ENCODE peak calls at places on chromosomes 13 and 19, in five cellular contexts. T, D, O, Y and P are unnamed samples.
A peak's percentile ranks its signal among the peaks of the same experiment; 100 is the strongest.

GRCh38 chr19:49361438-49362047 is 673 bp downstream of the TEAD2 start:
- DNase-seq in O (no peak), D (no peak), Y (peak; percentile 70), T (no peak), P (peak; percentile 56)

GRCh38 chr13:103883698-103884097 is 817.5 kb upstream of the SLC10A2 start:
- DNase-seq in T (no peak), O (no peak), Y (no peak), D (no peak), P (no peak)

GRCh38 chr19:10091892-10092641 is 6.0 kb downstream of the SHFL start:
- DNase-seq in O (no peak), T (no peak), D (no peak), Y (no peak), P (no peak)

GRCh38 chr13:30744056-30744684 is 8.8 kb downstream of the ALOX5AP start:
- DNase-seq in O (no peak), Y (peak; percentile 54), T (peak; percentile 95), D (no peak), P (peak; percentile 19)

GRCh38 chr13:62779146-62779545 is 1363.5 kb upstream of the PCDH20 start:
- DNase-seq in T (no peak), O (no peak), Y (no peak), D (peak; percentile 46), P (no peak)

GRCh38 chr13:54676526-54677113 is 1648.0 kb downstream of the OLFM4 start:
- DNase-seq in O (no peak), Y (no peak), D (no peak), T (no peak), P (no peak)

GRCh38 chr13:39982745-39983144 is 327.3 kb downstream of the COG6 start:
- DNase-seq in D (no peak), T (no peak), O (no peak), Y (no peak), P (no peak)

GRCh38 chr13:68697551-68697950 is 1410.1 kb upstream of the ATXN8OS start:
- DNase-seq in D (no peak), Y (no peak), T (no peak), O (no peak), P (no peak)

GRCh38 chr19:23283925-23284324 is 33.7 kb upstream of the ZNF724 start:
- DNase-seq in D (peak; percentile 82), O (no peak), Y (peak; percentile 54), T (no peak), P (peak; percentile 18)

GRCh38 chr13:110282316-110282841 is 24.6 kb downstream of the COL4A1 start:
- DNase-seq in Y (no peak), D (no peak), T (no peak), O (no peak), P (no peak)

GRCh38 chr13:86725105-86725504 is 925.9 kb upstream of the SLITRK6 start:
- DNase-seq in O (no peak), T (no peak), D (no peak), Y (no peak), P (no peak)

GRCh38 chr19:3687774-3688706 is 12.2 kb downstream of the PIP5K1C start:
- DNase-seq in Y (peak; percentile 41), T (no peak), D (no peak), O (no peak), P (no peak)

GRCh38 chr13:48231080-48231479 is 1.9 kb upstream of the ITM2B start:
- DNase-seq in O (no peak), T (no peak), Y (no peak), D (no peak), P (no peak)

GRCh38 chr19:30111051-30111450 is 169.0 kb downstream of the URI1 start:
- DNase-seq in D (no peak), Y (no peak), O (no peak), T (no peak), P (no peak)

GRCh38 chr13:94800423-94800822 is 88.1 kb upstream of the SOX21 start:
- DNase-seq in O (no peak), D (no peak), T (no peak), Y (no peak), P (no peak)

GRCh38 chr19:5615756-5616327 is 6.7 kb downstream of the SAFB2 start:
- DNase-seq in D (no peak), Y (no peak), T (no peak), O (no peak), P (no peak)

GRCh38 chr13:79988573-79988972 is 352.4 kb downstream of the SPRY2 start:
- DNase-seq in D (no peak), O (no peak), Y (no peak), T (no peak), P (no peak)

GRCh38 chr19:13152356-13152853 is 2.2 kb downstream of the IER2 start:
- DNase-seq in Y (no peak), D (no peak), T (no peak), O (no peak), P (no peak)

GRCh38 chr13:39767791-39768564 is 112.5 kb downstream of the COG6 start:
- DNase-seq in D (no peak), O (no peak), T (no peak), Y (no peak), P (no peak)

GRCh38 chr13:33676700-33677048 is 141.3 kb upstream of the RFC3 start:
- DNase-seq in T (no peak), Y (peak; percentile 88), D (no peak), O (no peak), P (no peak)

GRCh38 chr13:77519808-77520207 is 15.7 kb upstream of the SCEL start:
- DNase-seq in D (no peak), Y (no peak), T (no peak), O (no peak), P (no peak)

GRCh38 chr19:48746738-48747575 is at the start of gene IZUMO1:
- DNase-seq in O (peak; percentile 48), D (peak; percentile 97), Y (no peak), T (no peak), P (peak; percentile 59)

GRCh38 chr19:43527860-43528622 is 1.0 kb upstream of the ETHE1 start:
- DNase-seq in Y (no peak), D (no peak), T (no peak), O (no peak), P (no peak)

GRCh38 chr13:80084086-80084676 is 256.7 kb downstream of the SPRY2 start:
- DNase-seq in Y (no peak), T (no peak), D (no peak), O (peak; percentile 12), P (no peak)

GRCh38 chr13:95146486-95146885 is 154.8 kb downstream of the ABCC4 start:
- DNase-seq in Y (no peak), D (no peak), O (no peak), T (no peak), P (no peak)

GRCh38 chr19:57807541-57807940 is 7.2 kb downstream of the ZNF552 start:
- DNase-seq in T (no peak), Y (no peak), D (no peak), O (no peak), P (no peak)

GRCh38 chr13:30872685-30873443 is 33.2 kb upstream of the MEDAG start:
- DNase-seq in D (no peak), Y (peak; percentile 26), O (no peak), T (no peak), P (no peak)

GRCh38 chr19:6273701-6274601 is 5.8 kb downstream of the MLLT1 start:
- DNase-seq in T (no peak), D (no peak), O (no peak), Y (peak; percentile 89), P (no peak)

GRCh38 chr13:57739089-57739488 is 107.5 kb downstream of the PCDH17 start:
- DNase-seq in T (no peak), O (no peak), D (no peak), Y (no peak), P (no peak)

GRCh38 chr19:18932216-18932841 is 8.7 kb downstream of the HOMER3 start:
- DNase-seq in Y (no peak), D (peak; percentile 99), O (peak; percentile 8), T (no peak), P (peak; percentile 58)

GRCh38 chr13:48405865-48406264 is 7.0 kb downstream of the LPAR6 start:
- DNase-seq in Y (no peak), O (no peak), T (no peak), D (no peak), P (no peak)

GRCh38 chr13:113586661-113587479 is 2.3 kb downstream of the TFDP1 start:
- DNase-seq in T (no peak), Y (no peak), O (no peak), D (peak; percentile 35), P (no peak)

GRCh38 chr13:113585828-113586355 is 1.3 kb downstream of the TFDP1 start:
- DNase-seq in Y (no peak), O (no peak), D (peak; percentile 38), T (no peak), P (no peak)

GRCh38 chr13:113584205-113584869 is at the start of gene TFDP1:
- DNase-seq in T (peak; percentile 63), Y (peak; percentile 81), D (peak; percentile 90), O (no peak), P (peak; percentile 79)

GRCh38 chr13:113582841-113583631 is 1.5 kb upstream of the TFDP1 start:
- DNase-seq in T (no peak), Y (peak; percentile 38), D (peak; percentile 44), O (no peak), P (no peak)

GRCh38 chr13:113584870-113585671 is 518 bp downstream of the TFDP1 start:
- DNase-seq in Y (no peak), T (no peak), O (no peak), D (peak; percentile 50), P (no peak)
- TF ChIP-seq SIN3A in Y (no peak), T (no peak), O (no peak), D (no peak), P (no peak)

GRCh38 chr19:51043497-51043896 is 8.7 kb upstream of the KLK12 start:
- DNase-seq in Y (no peak), T (no peak), D (no peak), O (no peak), P (no peak)
- TF ChIP-seq CTCF in Y (no peak), T (no peak), D (no peak), O (no peak), P (no peak)

DNA sequence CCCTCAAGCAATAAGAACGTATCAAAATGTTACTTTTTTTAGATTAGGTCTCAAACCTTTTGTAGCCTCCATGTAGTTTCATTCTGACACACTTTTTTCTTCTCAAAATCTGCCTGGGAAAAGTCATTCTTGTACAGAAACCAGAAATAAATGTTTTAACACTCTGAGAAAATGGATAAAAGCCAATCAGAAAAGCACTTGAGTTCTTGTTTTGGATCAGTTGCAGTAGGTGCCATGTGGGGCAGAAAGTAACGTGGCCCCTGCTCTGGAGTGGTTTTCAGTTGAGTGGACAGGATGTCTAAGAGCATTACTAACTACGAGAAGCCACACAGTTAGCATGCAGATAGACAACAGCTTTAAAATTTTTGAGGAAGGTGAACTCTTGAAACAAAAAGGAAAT is 19.1 kb downstream of the GPR183 start:
- DNase-seq in Y (no peak), D (no peak), O (no peak), T (peak; percentile 93), P (no peak)
- TF ChIP-seq SIN3A in Y (no peak), D (no peak), O (no peak), T (no peak), P (no peak)

GRCh38 chr13:98719527-98720250 is 32.8 kb downstream of the SLC15A1 start:
- DNase-seq in T (no peak), D (no peak), O (no peak), Y (no peak), P (no peak)
- TF ChIP-seq CTCF in T (no peak), D (no peak), O (no peak), Y (no peak), P (no peak)